ENCODE peak calls at places on chromosome 16, in ten cellular contexts. One of them, this sample, is unnamed.

GRCh38 chr16:17404903-17405691 is 65.7 kb downstream of the XYLT1 start:
- DNase-seq in GM23248: peak
- DNase-seq in iris pigment epithelial cell: no peak
- DNase-seq in ascending aorta: peak
- DNase-seq in ACHN: no peak
- DNase-seq in effector memory CD8-positive, alpha-beta T cell: no peak
- DNase-seq in SHP77: peak
- DNase-seq in MM.1S: no peak
- DNase-seq in midbrain: peak
- DNase-seq in AG04449: no peak
- DNase-seq in this sample: peak

GRCh38 chr16:16938009-16938408 is 532.8 kb downstream of the XYLT1 start:
- DNase-seq in GM23248: no peak
- DNase-seq in iris pigment epithelial cell: no peak
- DNase-seq in ascending aorta: no peak
- DNase-seq in ACHN: no peak
- DNase-seq in effector memory CD8-positive, alpha-beta T cell: no peak
- DNase-seq in SHP77: no peak
- DNase-seq in MM.1S: no peak
- DNase-seq in midbrain: no peak
- DNase-seq in AG04449: no peak
- DNase-seq in this sample: no peak

GRCh38 chr16:23699100-23699499 is 13.9 kb downstream of the ERN2 start:
- DNase-seq in GM23248: no peak
- DNase-seq in iris pigment epithelial cell: no peak
- DNase-seq in ascending aorta: no peak
- DNase-seq in ACHN: no peak
- DNase-seq in effector memory CD8-positive, alpha-beta T cell: no peak
- DNase-seq in SHP77: no peak
- DNase-seq in MM.1S: no peak
- DNase-seq in midbrain: no peak
- DNase-seq in AG04449: no peak
- DNase-seq in this sample: peak

GRCh38 chr16:6081320-6081976 is 983.9 kb upstream of the EEF2KMT start:
- DNase-seq in GM23248: peak
- DNase-seq in iris pigment epithelial cell: no peak
- DNase-seq in ascending aorta: no peak
- DNase-seq in ACHN: peak
- DNase-seq in effector memory CD8-positive, alpha-beta T cell: no peak
- DNase-seq in SHP77: peak
- DNase-seq in MM.1S: peak
- DNase-seq in midbrain: peak
- DNase-seq in AG04449: no peak
- DNase-seq in this sample: peak

GRCh38 chr16:67641779-67642708 is 2.9 kb upstream of the CARMIL2 start:
- DNase-seq in GM23248: peak
- DNase-seq in iris pigment epithelial cell: no peak
- DNase-seq in ascending aorta: peak
- DNase-seq in ACHN: no peak
- DNase-seq in effector memory CD8-positive, alpha-beta T cell: no peak
- DNase-seq in SHP77: no peak
- DNase-seq in MM.1S: no peak
- DNase-seq in midbrain: peak
- DNase-seq in AG04449: no peak
- DNase-seq in this sample: no peak

GRCh38 chr16:30948087-30948955 is 547 bp upstream of the ORAI3 start:
- DNase-seq in GM23248: peak
- DNase-seq in iris pigment epithelial cell: peak
- DNase-seq in ascending aorta: peak
- DNase-seq in ACHN: peak
- DNase-seq in effector memory CD8-positive, alpha-beta T cell: no peak
- DNase-seq in SHP77: peak
- DNase-seq in MM.1S: no peak
- DNase-seq in midbrain: peak
- DNase-seq in AG04449: peak
- DNase-seq in this sample: peak

GRCh38 chr16:30524575-30525571 is 1.5 kb downstream of the ZNF768 start:
- DNase-seq in GM23248: no peak
- DNase-seq in iris pigment epithelial cell: no peak
- DNase-seq in ascending aorta: no peak
- DNase-seq in ACHN: no peak
- DNase-seq in effector memory CD8-positive, alpha-beta T cell: no peak
- DNase-seq in SHP77: no peak
- DNase-seq in MM.1S: no peak
- DNase-seq in midbrain: no peak
- DNase-seq in AG04449: no peak
- DNase-seq in this sample: no peak

GRCh38 chr16:81367821-81368220 is 53.1 kb downstream of the GAN start:
- DNase-seq in GM23248: no peak
- DNase-seq in iris pigment epithelial cell: no peak
- DNase-seq in ascending aorta: no peak
- DNase-seq in ACHN: no peak
- DNase-seq in effector memory CD8-positive, alpha-beta T cell: no peak
- DNase-seq in SHP77: no peak
- DNase-seq in MM.1S: no peak
- DNase-seq in midbrain: no peak
- DNase-seq in AG04449: no peak
- DNase-seq in this sample: no peak

GRCh38 chr16:15949210-15950166 is at the start of gene ABCC1:
- DNase-seq in GM23248: peak
- DNase-seq in iris pigment epithelial cell: no peak
- DNase-seq in ascending aorta: no peak
- DNase-seq in ACHN: peak
- DNase-seq in effector memory CD8-positive, alpha-beta T cell: peak
- DNase-seq in SHP77: no peak
- DNase-seq in MM.1S: peak
- DNase-seq in midbrain: peak
- DNase-seq in AG04449: no peak
- DNase-seq in this sample: no peak

GRCh38 chr16:52004343-52004742 is 542.6 kb downstream of the TOX3 start:
- DNase-seq in GM23248: no peak
- DNase-seq in iris pigment epithelial cell: no peak
- DNase-seq in ascending aorta: no peak
- DNase-seq in ACHN: no peak
- DNase-seq in effector memory CD8-positive, alpha-beta T cell: no peak
- DNase-seq in SHP77: no peak
- DNase-seq in MM.1S: no peak
- DNase-seq in midbrain: no peak
- DNase-seq in AG04449: no peak
- DNase-seq in this sample: no peak